ENCODE peak calls at places on chromosome 1, in nine cellular contexts. One of them, this sample, is unnamed.

GRCh38 chr1:40438391-40439015 is 11.8 kb upstream of the ZFP69B start:
- DNase-seq in NCI-H1694 treated with DMSO at 0.1 percent for 48 hours: no peak
- DNase-seq in osteocyte: no peak
- DNase-seq in AG04450: no peak
- DNase-seq in epithelial cell of esophagus: peak
- DNase-seq in SK-N-DZ: no peak
- DNase-seq in HT1080: no peak
- DNase-seq in heart right ventricle: no peak
- DNase-seq in T-helper 9 cell: no peak
- DNase-seq in this sample: no peak

GRCh38 chr1:107862064-107862463 is 102.9 kb downstream of the VAV3 start:
- DNase-seq in NCI-H1694 treated with DMSO at 0.1 percent for 48 hours: no peak
- DNase-seq in osteocyte: no peak
- DNase-seq in AG04450: no peak
- DNase-seq in epithelial cell of esophagus: no peak
- DNase-seq in SK-N-DZ: no peak
- DNase-seq in HT1080: peak
- DNase-seq in heart right ventricle: no peak
- DNase-seq in T-helper 9 cell: no peak
- DNase-seq in this sample: no peak

GRCh38 chr1:92804721-92805169 is 19.8 kb upstream of the EVI5 start:
- DNase-seq in NCI-H1694 treated with DMSO at 0.1 percent for 48 hours: no peak
- DNase-seq in osteocyte: no peak
- DNase-seq in AG04450: peak
- DNase-seq in epithelial cell of esophagus: peak
- DNase-seq in SK-N-DZ: peak
- DNase-seq in HT1080: peak
- DNase-seq in heart right ventricle: peak
- DNase-seq in T-helper 9 cell: no peak
- DNase-seq in this sample: peak

GRCh38 chr1:234963180-234963903 is 165.3 kb downstream of the TOMM20 start:
- DNase-seq in NCI-H1694 treated with DMSO at 0.1 percent for 48 hours: no peak
- DNase-seq in osteocyte: no peak
- DNase-seq in AG04450: peak
- DNase-seq in epithelial cell of esophagus: peak
- DNase-seq in SK-N-DZ: no peak
- DNase-seq in HT1080: peak
- DNase-seq in heart right ventricle: peak
- DNase-seq in T-helper 9 cell: peak
- DNase-seq in this sample: peak

GRCh38 chr1:38724160-38725131 is 135.1 kb downstream of the RRAGC start:
- DNase-seq in NCI-H1694 treated with DMSO at 0.1 percent for 48 hours: no peak
- DNase-seq in osteocyte: no peak
- DNase-seq in AG04450: no peak
- DNase-seq in epithelial cell of esophagus: no peak
- DNase-seq in SK-N-DZ: no peak
- DNase-seq in HT1080: no peak
- DNase-seq in heart right ventricle: no peak
- DNase-seq in T-helper 9 cell: no peak
- DNase-seq in this sample: peak

GRCh38 chr1:118340928-118341905 is 156.2 kb upstream of the SPAG17 start:
- DNase-seq in NCI-H1694 treated with DMSO at 0.1 percent for 48 hours: no peak
- DNase-seq in osteocyte: no peak
- DNase-seq in AG04450: no peak
- DNase-seq in epithelial cell of esophagus: peak
- DNase-seq in SK-N-DZ: no peak
- DNase-seq in HT1080: no peak
- DNase-seq in heart right ventricle: no peak
- DNase-seq in T-helper 9 cell: no peak
- DNase-seq in this sample: no peak

GRCh38 chr1:200233393-200233792 is 176.4 kb downstream of the ZNF281 start:
- DNase-seq in NCI-H1694 treated with DMSO at 0.1 percent for 48 hours: no peak
- DNase-seq in osteocyte: no peak
- DNase-seq in AG04450: no peak
- DNase-seq in epithelial cell of esophagus: peak
- DNase-seq in SK-N-DZ: no peak
- DNase-seq in HT1080: peak
- DNase-seq in heart right ventricle: no peak
- DNase-seq in T-helper 9 cell: no peak
- DNase-seq in this sample: peak

GRCh38 chr1:212244441-212244840 is 40.8 kb upstream of the PPP2R5A start:
- DNase-seq in NCI-H1694 treated with DMSO at 0.1 percent for 48 hours: no peak
- DNase-seq in osteocyte: no peak
- DNase-seq in AG04450: no peak
- DNase-seq in epithelial cell of esophagus: no peak
- DNase-seq in SK-N-DZ: no peak
- DNase-seq in HT1080: no peak
- DNase-seq in heart right ventricle: no peak
- DNase-seq in T-helper 9 cell: no peak
- DNase-seq in this sample: no peak

GRCh38 chr1:212473729-212474128 is 41.0 kb downstream of the NENF start:
- DNase-seq in NCI-H1694 treated with DMSO at 0.1 percent for 48 hours: no peak
- DNase-seq in osteocyte: no peak
- DNase-seq in AG04450: no peak
- DNase-seq in epithelial cell of esophagus: no peak
- DNase-seq in SK-N-DZ: no peak
- DNase-seq in HT1080: no peak
- DNase-seq in heart right ventricle: no peak
- DNase-seq in T-helper 9 cell: no peak
- DNase-seq in this sample: no peak

GRCh38 chr1:171142081-171142450 is 43.0 kb upstream of the FMO2 start:
- DNase-seq in NCI-H1694 treated with DMSO at 0.1 percent for 48 hours: no peak
- DNase-seq in osteocyte: no peak
- DNase-seq in AG04450: peak
- DNase-seq in epithelial cell of esophagus: no peak
- DNase-seq in SK-N-DZ: no peak
- DNase-seq in HT1080: no peak
- DNase-seq in heart right ventricle: peak
- DNase-seq in T-helper 9 cell: no peak
- DNase-seq in this sample: no peak

This sample was measured in islet precursor cell.